ENCODE peak calls at places on chromosome 20, in four cellular contexts. One of them, this sample, is unnamed.

GRCh38 chr20:29298759-29299613 is 1958.5 kb upstream of the DEFB115 start:
- DNase-seq in K562: no peak
- DNase-seq in A549: no peak
- DNase-seq in IMR-90: no peak
- DNase-seq in this sample: no peak

GRCh38 chr20:3471397-3472021 is 691 bp downstream of the ATRN start:
- DNase-seq in K562: no peak
- DNase-seq in A549: no peak
- DNase-seq in IMR-90: no peak
- DNase-seq in this sample: no peak

GRCh38 chr20:41072099-41072798 is 43.6 kb downstream of the TOP1 start:
- DNase-seq in K562: peak; percentile 40
- DNase-seq in A549: no peak
- DNase-seq in IMR-90: peak; percentile 88
- DNase-seq in this sample: no peak

GRCh38 chr20:10253750-10254149 is 35.1 kb downstream of the SNAP25 start:
- DNase-seq in K562: no peak
- DNase-seq in A549: no peak
- DNase-seq in IMR-90: no peak
- DNase-seq in this sample: no peak

GRCh38 chr20:11981366-11981947 is 63.8 kb downstream of the BTBD3 start:
- DNase-seq in K562: no peak
- DNase-seq in A549: no peak
- DNase-seq in IMR-90: no peak
- DNase-seq in this sample: no peak

GRCh38 chr20:46981184-46981583 is 86.5 kb downstream of the EYA2 start:
- DNase-seq in K562: no peak
- DNase-seq in A549: no peak
- DNase-seq in IMR-90: no peak
- DNase-seq in this sample: no peak

GRCh38 chr20:53642196-53643030 is 48.8 kb upstream of the ZNF217 start:
- DNase-seq in K562: peak; percentile 87
- DNase-seq in A549: peak; percentile 81
- DNase-seq in IMR-90: peak; percentile 50
- DNase-seq in this sample: peak; percentile 99

GRCh38 chr20:48467622-48468021 is 360.2 kb downstream of the PREX1 start:
- DNase-seq in K562: peak; percentile 18
- DNase-seq in A549: no peak
- DNase-seq in IMR-90: no peak
- DNase-seq in this sample: no peak

GRCh38 chr20:37284691-37285124 is 4.7 kb upstream of the MANBAL start:
- DNase-seq in K562: no peak
- DNase-seq in A549: no peak
- DNase-seq in IMR-90: no peak
- DNase-seq in this sample: no peak

GRCh38 chr20:45456632-45457031 is 12.9 kb upstream of the WFDC2 start:
- DNase-seq in K562: peak; percentile 55
- DNase-seq in A549: no peak
- DNase-seq in IMR-90: no peak
- DNase-seq in this sample: peak; percentile 70

GRCh38 chr20:58129736-58130135 is 98.7 kb downstream of the ANKRD60 start:
- DNase-seq in K562: no peak
- DNase-seq in A549: no peak
- DNase-seq in IMR-90: no peak
- DNase-seq in this sample: no peak

GRCh38 chr20:18545566-18545965 is 21.7 kb upstream of the SMIM26 start:
- DNase-seq in K562: no peak
- DNase-seq in A549: no peak
- DNase-seq in IMR-90: no peak
- DNase-seq in this sample: no peak

GRCh38 chr20:20568604-20569205 is 143.7 kb downstream of the RALGAPA2 start:
- DNase-seq in K562: peak; percentile 20
- DNase-seq in A549: peak; percentile 18
- DNase-seq in IMR-90: peak; percentile 58
- DNase-seq in this sample: peak; percentile 58

GRCh38 chr20:56989516-56989915 is 276.9 kb downstream of the BMP7 start:
- DNase-seq in K562: no peak
- DNase-seq in A549: no peak
- DNase-seq in IMR-90: no peak
- DNase-seq in this sample: no peak

GRCh38 chr20:35271073-35271882 is 6.6 kb downstream of the MMP24OS start:
- DNase-seq in K562: peak; percentile 87
- DNase-seq in A549: no peak
- DNase-seq in IMR-90: no peak
- DNase-seq in this sample: no peak

GRCh38 chr20:41135187-41135887 is 2.0 kb upstream of the PLCG1 start:
- DNase-seq in K562: peak; percentile 80
- DNase-seq in A549: peak; percentile 72
- DNase-seq in IMR-90: peak; percentile 14
- DNase-seq in this sample: peak; percentile 70

GRCh38 chr20:51910202-51911050 is 108.1 kb upstream of the SALL4 start:
- DNase-seq in K562: no peak
- DNase-seq in A549: peak; percentile 71
- DNase-seq in IMR-90: peak; percentile 17
- DNase-seq in this sample: no peak

GRCh38 chr20:51363378-51363777 is 179.1 kb downstream of the NFATC2 start:
- DNase-seq in K562: no peak
- DNase-seq in A549: no peak
- DNase-seq in IMR-90: no peak
- DNase-seq in this sample: no peak

DNA sequence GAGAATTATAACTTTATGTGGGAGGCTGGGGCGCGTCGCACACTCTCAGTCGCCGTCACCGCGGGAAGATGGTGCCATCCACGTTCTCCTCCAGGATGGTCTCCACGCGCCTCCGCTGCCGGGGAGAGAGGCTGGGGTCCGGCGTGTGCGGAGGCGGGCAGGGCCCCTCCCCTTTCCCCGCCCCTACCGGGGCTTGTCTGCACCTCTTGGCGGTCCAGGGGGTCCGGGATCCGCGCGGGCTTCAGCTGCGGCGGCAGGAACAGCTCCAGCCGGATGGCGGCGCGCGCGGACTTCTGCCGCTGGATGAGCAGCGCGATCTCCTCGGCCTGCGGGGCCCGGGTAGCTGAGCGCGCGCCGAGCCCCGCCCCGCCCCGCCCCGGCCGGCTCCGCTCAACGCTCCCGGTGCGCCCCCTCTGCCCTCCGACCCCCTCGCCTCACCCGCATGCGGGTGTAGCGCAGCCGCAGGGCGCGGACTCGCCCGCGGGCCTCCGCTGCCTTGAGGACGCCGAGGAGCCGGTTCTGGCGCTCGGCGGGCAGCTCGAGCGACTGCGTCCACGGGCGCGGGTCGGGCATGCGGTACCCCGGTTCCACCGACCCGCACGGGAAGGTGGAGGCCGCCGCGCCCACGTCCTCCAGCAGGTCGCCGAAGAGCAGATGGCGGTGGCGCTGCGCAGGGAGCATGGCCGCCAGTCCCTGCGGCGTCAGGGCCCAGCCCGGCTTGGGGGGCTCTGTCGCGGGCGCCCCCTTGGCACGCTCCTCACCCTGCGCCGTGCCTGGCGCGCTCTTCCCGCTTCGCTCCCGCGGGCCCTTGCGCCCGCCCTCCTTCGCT is 604 bp downstream of the LKAAEAR1 start:
- DNase-seq in K562: peak; percentile 89
- DNase-seq in A549: peak; percentile 80
- DNase-seq in IMR-90: peak; percentile 67
- DNase-seq in this sample: peak; percentile 67
- TF ChIP-seq MAZ in K562: peak; percentile 75
- TF ChIP-seq MAZ in A549: no peak
- TF ChIP-seq MAZ in IMR-90: no peak
- TF ChIP-seq MAZ in this sample: peak; percentile 38

GRCh38 chr20:38751360-38751976 is 3.2 kb downstream of the ACTR5 start:
- DNase-seq in K562: peak; percentile 57
- DNase-seq in A549: peak; percentile 58
- DNase-seq in IMR-90: peak; percentile 46
- DNase-seq in this sample: peak; percentile 52
- TF ChIP-seq MAZ in K562: no peak
- TF ChIP-seq MAZ in A549: no peak
- TF ChIP-seq MAZ in IMR-90: no peak
- TF ChIP-seq MAZ in this sample: no peak

DNA sequence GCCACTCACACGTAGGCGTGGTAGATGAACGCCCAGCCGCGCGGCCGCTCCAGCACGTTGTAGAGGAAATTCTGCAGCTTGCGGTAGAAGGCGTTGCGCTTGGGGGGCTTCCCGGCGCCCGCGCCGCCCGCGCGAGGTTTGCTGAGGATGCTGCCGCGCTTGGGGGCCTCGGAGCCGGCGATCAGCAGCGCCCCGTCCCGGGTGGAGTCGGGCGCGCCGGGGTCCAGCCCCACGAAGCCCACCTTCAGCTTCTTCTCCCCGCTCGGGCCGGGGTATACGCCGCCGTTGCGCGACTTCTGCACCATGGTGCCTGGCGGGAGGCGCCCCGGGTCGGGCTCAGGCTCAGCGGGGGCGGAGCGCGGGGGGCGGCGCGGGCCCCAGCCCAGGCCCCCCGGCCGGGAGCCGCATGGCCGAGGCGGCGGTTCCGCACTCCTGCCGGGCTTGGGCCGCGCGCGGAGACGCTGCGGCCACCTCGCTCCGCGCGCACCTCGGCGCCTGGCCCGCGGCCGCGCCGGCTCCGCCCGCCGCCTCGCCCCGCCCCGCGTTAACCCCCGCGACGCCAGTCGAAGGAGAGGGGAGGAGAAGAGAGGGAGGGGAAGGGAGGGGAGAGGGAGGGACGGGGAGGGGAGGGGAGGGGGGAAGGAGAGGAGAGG is at the start of gene KCNQ2:
- DNase-seq in K562: peak; percentile 30
- DNase-seq in A549: no peak
- DNase-seq in IMR-90: no peak
- DNase-seq in this sample: no peak
- TF ChIP-seq MAZ in K562: no peak
- TF ChIP-seq MAZ in A549: no peak
- TF ChIP-seq MAZ in IMR-90: no peak
- TF ChIP-seq MAZ in this sample: no peak

GRCh38 chr20:1841554-1842140 is 53.6 kb upstream of the SIRPA start:
- DNase-seq in K562: no peak
- DNase-seq in A549: no peak
- DNase-seq in IMR-90: peak; percentile 26
- DNase-seq in this sample: no peak
- TF ChIP-seq MAZ in K562: no peak
- TF ChIP-seq MAZ in A549: no peak
- TF ChIP-seq MAZ in IMR-90: no peak
- TF ChIP-seq MAZ in this sample: no peak

This sample was measured in HepG2.